ENCODE peak calls at places on chromosomes 4 and X, in four cellular contexts. I, U, R and B are unnamed samples.

GRCh38 chrX:23822397-23822796 is 39.4 kb downstream of the SAT1 start:
- DNase-seq in I (peak), U (no peak), R (no peak), B (no peak)

GRCh38 chr4:147311956-147312355 is 168.9 kb upstream of the EDNRA start:
- DNase-seq in I (no peak), R (no peak), U (no peak), B (no peak)

GRCh38 chr4:41430796-41431195 is 107.2 kb upstream of the LIMCH1 start:
- DNase-seq in R (no peak), U (no peak), I (no peak), B (no peak)

GRCh38 chr4:87353592-87353991 is 30.9 kb upstream of the HSD17B13 start:
- DNase-seq in I (peak), R (peak), U (no peak), B (peak)

GRCh38 chrX:69503228-69503834 is 795 bp upstream of the NALF2 start:
- DNase-seq in U (no peak), I (peak), R (peak), B (no peak)

GRCh38 chr4:24497221-24497620 is 87.1 kb downstream of the DHX15 start:
- DNase-seq in I (no peak), U (no peak), R (no peak), B (no peak)

GRCh38 chr4:155161357-155161756 is 47.1 kb upstream of the NPY2R start:
- DNase-seq in U (no peak), R (no peak), I (no peak), B (no peak)

GRCh38 chrX:135625995-135626394 is 87.4 kb upstream of the CT45A1 start:
- DNase-seq in U (no peak), I (peak), R (peak), B (no peak)

GRCh38 chr4:173531085-173531965 is 1.3 kb upstream of the HAND2 start:
- DNase-seq in R (peak), U (no peak), I (no peak), B (no peak)

GRCh38 chrX:63713510-63713909 is 71.5 kb downstream of the ARHGEF9 start:
- DNase-seq in I (no peak), R (peak), U (no peak), B (no peak)

GRCh38 chr4:29405151-29405550 is 1315.0 kb upstream of the PCDH7 start:
- DNase-seq in U (no peak), R (no peak), I (no peak), B (no peak)

GRCh38 chr4:110472583-110473329 is 3.2 kb upstream of the ENPEP start:
- DNase-seq in R (no peak), I (no peak), U (no peak), B (no peak)
- TF ChIP-seq CTCF in R (no peak), I (no peak), U (no peak), B (no peak)

GRCh38 chr4:150145950-150146340 is 67.7 kb downstream of the DCLK2 start:
- DNase-seq in U (no peak), R (no peak), I (no peak), B (no peak)

GRCh38 chr4:150149381-150149780 is 71.1 kb downstream of the DCLK2 start:
- DNase-seq in R (peak), I (no peak), U (no peak), B (no peak)

GRCh38 chr4:150142831-150143230 is 64.6 kb downstream of the DCLK2 start:
- DNase-seq in R (no peak), I (no peak), U (no peak), B (no peak)

GRCh38 chr4:150140774-150141400 is 62.6 kb downstream of the DCLK2 start:
- DNase-seq in I (peak), R (peak), U (no peak), B (no peak)

DNA sequence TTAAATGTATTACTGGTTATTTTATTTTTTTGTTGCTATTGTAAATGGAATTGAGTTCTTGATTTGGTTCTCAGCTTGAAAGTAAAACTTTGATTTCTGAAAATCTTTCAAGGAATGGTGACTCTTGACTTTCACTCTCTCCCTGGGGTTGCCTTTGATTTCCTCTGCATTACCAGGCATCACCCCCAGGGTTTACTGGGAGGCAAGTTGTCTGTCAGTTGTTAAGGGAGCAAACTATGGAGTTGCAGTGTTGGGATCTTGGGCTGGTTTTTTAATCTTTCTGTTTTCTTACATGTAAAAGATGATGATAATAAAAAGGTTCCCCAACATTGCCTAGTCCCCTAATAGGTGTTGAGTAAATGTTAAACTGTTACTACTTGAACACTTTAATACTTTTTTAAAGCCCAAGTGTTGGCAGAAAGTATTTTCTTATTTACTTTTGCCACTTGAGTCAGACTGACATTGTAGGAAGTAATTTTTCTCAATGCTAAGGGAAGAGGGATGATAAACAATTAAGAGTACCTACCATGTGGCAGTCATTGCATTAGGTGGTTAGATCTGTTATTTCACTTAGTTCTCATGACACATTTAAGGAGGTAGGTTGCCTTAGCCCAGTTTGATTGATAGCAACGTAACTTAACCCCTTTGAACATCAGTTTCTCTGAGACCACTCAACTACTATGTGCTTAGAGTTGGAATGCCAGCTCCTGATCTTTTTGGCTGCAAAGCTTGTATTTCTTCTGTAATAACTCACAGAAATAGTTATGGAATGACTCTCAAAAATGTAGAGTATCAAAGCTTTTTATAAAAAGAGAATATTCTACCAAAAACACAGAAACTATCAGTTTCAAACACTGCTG is 67.1 kb downstream of the DCLK2 start:
- DNase-seq in U (no peak), I (peak), R (no peak), B (no peak)
- TF ChIP-seq CTCF in U (no peak), I (no peak), R (no peak), B (peak)

DNA sequence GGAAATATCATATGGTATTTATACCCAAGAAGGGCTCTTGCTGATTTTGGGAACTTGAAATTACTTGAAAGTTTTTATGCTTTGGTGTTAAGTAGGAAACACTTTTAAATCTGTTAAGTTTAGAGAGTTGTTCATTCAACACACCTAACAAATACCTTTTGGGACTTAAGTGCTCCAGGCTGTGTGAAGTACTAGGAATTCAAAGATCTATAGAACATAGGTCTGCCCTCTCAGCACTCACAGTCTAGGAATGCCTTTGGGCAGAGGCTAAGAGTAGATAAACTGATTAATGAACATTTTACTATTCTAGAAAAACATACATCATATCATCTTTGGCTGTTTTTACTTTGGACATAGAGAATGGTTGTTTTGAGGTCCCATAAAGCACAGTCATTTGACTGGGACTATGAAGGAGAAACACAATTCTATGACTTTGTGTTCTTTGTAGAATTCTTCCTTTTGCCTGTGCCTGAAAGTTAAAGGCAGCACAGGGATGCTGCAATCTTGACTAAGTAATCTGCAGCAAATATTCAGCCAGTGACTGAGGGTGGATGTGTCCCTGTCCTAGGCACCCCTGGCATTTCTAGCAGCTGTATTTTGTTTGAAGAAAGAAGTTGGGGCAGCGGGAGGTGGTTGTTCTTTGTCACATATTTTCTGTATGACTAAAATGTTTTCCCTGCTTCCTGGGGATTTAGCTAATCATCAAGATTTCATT is 8.3 kb downstream of the BMP3 start:
- DNase-seq in R (no peak), U (no peak), I (no peak), B (no peak)
- TF ChIP-seq CTCF in R (no peak), U (no peak), I (no peak), B (no peak)

DNA sequence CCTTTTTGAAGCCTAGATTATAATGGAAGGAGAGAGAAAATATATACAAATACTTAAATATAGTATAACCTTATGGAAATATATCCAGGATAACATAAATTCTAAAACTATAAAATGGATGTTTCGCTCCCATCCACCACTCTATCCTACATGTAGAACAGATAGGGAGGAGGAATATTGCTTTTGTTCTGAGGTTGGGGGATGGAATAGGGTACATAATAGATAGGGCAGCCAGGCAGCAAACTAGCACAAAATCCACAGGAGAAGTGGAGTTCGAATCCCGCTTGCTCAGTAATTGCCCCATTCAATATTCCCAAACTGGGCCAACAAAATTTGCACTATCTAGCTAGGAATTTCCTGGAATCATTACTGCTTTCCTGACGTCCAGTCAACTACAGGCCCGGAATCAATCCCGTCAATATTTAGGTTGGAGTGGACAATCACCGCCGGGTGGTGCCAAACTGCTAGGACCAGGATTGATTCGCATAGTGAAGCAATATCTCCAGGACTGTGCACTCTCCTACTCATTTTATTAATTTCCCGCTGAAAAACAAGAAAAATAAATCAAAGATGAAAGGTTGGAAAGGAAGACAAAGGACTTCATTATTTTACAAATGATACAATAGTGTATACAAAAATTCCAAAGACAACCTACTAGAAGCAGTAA is 40.4 kb upstream of the PAPSS1 start:
- DNase-seq in R (peak), U (no peak), I (peak), B (no peak)
- TF ChIP-seq CTCF in R (peak), U (no peak), I (peak), B (peak)

GRCh38 chrX:3141031-3141430 is 99.8 kb downstream of the ARSF start:
- DNase-seq in U (no peak), I (no peak), R (no peak), B (no peak)

GRCh38 chrX:3134316-3134715 is 93.0 kb downstream of the ARSF start:
- DNase-seq in I (no peak), R (no peak), U (no peak), B (no peak)

DNA sequence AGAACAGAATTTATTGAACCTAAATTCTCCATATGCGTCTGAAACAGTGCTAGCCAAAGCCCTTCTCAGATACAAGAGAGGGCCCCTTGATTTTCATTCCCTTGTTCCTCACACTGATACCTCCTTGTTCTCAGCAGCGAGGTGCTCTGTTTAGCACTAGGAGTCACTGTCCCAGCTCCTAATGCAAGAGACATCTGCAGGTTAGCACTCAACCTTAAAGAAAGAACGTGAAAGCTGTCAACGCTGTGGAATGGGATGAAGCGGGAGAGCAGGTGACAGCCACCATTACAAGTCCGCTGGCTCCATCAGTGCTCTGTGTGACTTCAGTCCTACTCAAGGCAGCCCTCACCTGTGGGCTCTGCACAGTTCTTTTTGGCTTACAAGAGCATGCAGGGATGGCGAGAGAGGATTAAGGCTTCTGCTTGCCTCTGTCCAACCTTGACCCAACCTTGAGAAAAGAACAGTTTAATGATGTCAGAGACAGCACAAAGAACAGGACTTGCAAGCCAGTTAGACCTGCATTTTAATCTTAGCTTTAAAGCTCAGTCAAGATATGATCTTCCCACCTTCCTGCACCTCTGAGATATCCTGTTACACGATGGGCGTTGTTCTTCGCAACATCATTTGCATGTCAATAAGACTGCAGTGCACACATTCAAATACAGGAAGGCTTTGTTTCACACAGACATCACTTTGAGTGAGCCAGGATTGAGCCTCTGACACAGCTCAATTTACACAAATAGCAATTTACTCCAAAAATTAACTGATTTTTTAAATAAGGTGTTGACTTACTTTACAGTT is 95.1 kb downstream of the ARSF start:
- DNase-seq in I (no peak), U (no peak), R (no peak), B (no peak)
- TF ChIP-seq CTCF in I (no peak), U (no peak), R (no peak), B (no peak)